ENCODE peak calls at places on chromosomes 12 and 14, in nine cellular contexts. H, Y, I, L, M, A, U, Z and X are unnamed samples.
A peak's percentile ranks its signal among the peaks of the same experiment; 100 is the strongest.

GRCh38 chr14:55553791-55554190 is 26.2 kb upstream of the KTN1 start:
- DNase-seq in H (no peak), Y (no peak), I (no peak), Z (no peak), M (no peak), A (no peak), L (no peak), U (no peak), X (no peak)

GRCh38 chr12:42002563-42002962 is 142.1 kb downstream of the GXYLT1 start:
- DNase-seq in I (no peak), Z (no peak), M (no peak), Y (no peak), A (no peak), U (no peak), H (no peak), L (no peak), X (no peak)

GRCh38 chr12:7856516-7856915 is 16.2 kb downstream of the SLC2A14 start:
- DNase-seq in I (no peak), L (no peak), Y (no peak), Z (no peak), M (no peak), U (no peak), H (no peak), A (no peak), X (no peak)

GRCh38 chr14:75487155-75487671 is 35.1 kb upstream of the BATF start:
- DNase-seq in Y (no peak), A (no peak), L (no peak), H (no peak), Z (no peak), I (peak; percentile 26), U (no peak), M (no peak), X (peak; percentile 74)

GRCh38 chr14:60665178-60665555 is 15.9 kb upstream of the SIX1 start:
- DNase-seq in M (no peak), L (no peak), U (no peak), I (no peak), H (no peak), Y (no peak), Z (no peak), A (no peak), X (peak; percentile 80)

GRCh38 chr12:20711846-20712245 is 16.7 kb downstream of the SLCO1C1 start:
- DNase-seq in A (no peak), Z (no peak), U (no peak), L (no peak), Y (no peak), I (no peak), H (no peak), M (no peak), X (no peak)

GRCh38 chr12:120999191-121000120 is 16.8 kb downstream of the C12orf43 start:
- DNase-seq in Z (no peak), H (no peak), Y (no peak), M (no peak), I (no peak), A (no peak), U (peak; percentile 32), L (no peak), X (no peak)

GRCh38 chr14:50773632-50774541 is 57.1 kb downstream of the NIN start:
- DNase-seq in A (no peak), L (peak; percentile 29), Y (no peak), Z (no peak), M (no peak), I (peak; percentile 40), H (peak; percentile 78), U (peak; percentile 69), X (peak; percentile 61)

GRCh38 chr12:97984951-97985350 is 522.3 kb downstream of the RMST start:
- DNase-seq in L (no peak), I (no peak), U (no peak), M (no peak), A (no peak), H (no peak), Y (no peak), Z (no peak), X (no peak)